ENCODE peak calls at places on chromosomes 12 and 14, in seven cellular contexts. Y, R, D, Q, W, H and F are unnamed samples.

GRCh38 chr12:1939745-1940607 is 21.5 kb upstream of the CACNA2D4 start:
- DNase-seq in H (peak), Q (peak), Y (peak), R (peak), W (peak), D (peak), F (no peak)

GRCh38 chr14:96091941-96092411 is 52.8 kb downstream of the C14orf132 start:
- DNase-seq in Q (no peak), R (no peak), D (no peak), Y (no peak), W (no peak), H (no peak), F (no peak)

GRCh38 chr14:100601064-100601463 is 13.8 kb upstream of the BEGAIN start:
- DNase-seq in W (no peak), Y (no peak), D (no peak), H (no peak), R (no peak), Q (no peak), F (no peak)

GRCh38 chr12:96981053-96981452 is 74.0 kb downstream of the NEDD1 start:
- DNase-seq in W (no peak), D (no peak), H (no peak), Q (no peak), Y (no peak), R (no peak), F (no peak)

GRCh38 chr12:107990325-107990724 is 138.8 kb upstream of the WSCD2 start:
- DNase-seq in Q (no peak), R (peak), H (peak), Y (no peak), D (no peak), W (peak), F (no peak)

GRCh38 chr14:74959596-74960180 is 4.3 kb upstream of the PGF start:
- DNase-seq in D (no peak), H (no peak), W (no peak), Q (no peak), Y (no peak), R (no peak), F (no peak)

GRCh38 chr12:32896438-32897275 is at the start of gene PKP2:
- DNase-seq in W (no peak), R (peak), H (peak), D (no peak), Y (peak), Q (no peak), F (peak)

GRCh38 chr12:3199551-3200031 is 122.4 kb downstream of the TSPAN9 start:
- DNase-seq in Q (no peak), Y (no peak), D (no peak), H (no peak), W (no peak), R (no peak), F (no peak)

GRCh38 chr14:98070521-98070920 is 1201.5 kb downstream of the BCL11B start:
- DNase-seq in Q (no peak), R (no peak), W (no peak), D (no peak), H (peak), Y (no peak), F (no peak)

GRCh38 chr12:19205120-19205519 is 75.6 kb downstream of the PLEKHA5 start:
- DNase-seq in W (no peak), Y (no peak), R (no peak), D (no peak), Q (no peak), H (no peak), F (no peak)

GRCh38 chr14:96055065-96055752 is 16.0 kb downstream of the C14orf132 start:
- DNase-seq in Y (no peak), H (no peak), Q (no peak), R (no peak), D (no peak), W (no peak), F (no peak)